ENCODE peak calls at places on chromosomes 1 and 21, in six cellular contexts. N is prostate gland; R is OCI-LY7; J is C1 segment of cervical spinal cord; X is stimulated activated naive B cell treated with anti-CD40 and anti-IgM and Interleukin-4, amounts not matched to agents 10 μg/mL and 1 μg/mL and 100 μg/mL, for 72 hours; Q is activated CD4-positive, CD25-positive, alpha-beta regulatory T cell. U is an unnamed sample.

GRCh38 chr1:185074307-185074706 is 28.9 kb downstream of the RNF2 start:
- DNase-seq in N (no peak), R (no peak), J (no peak), X (no peak), Q (no peak), U (no peak)

GRCh38 chr1:4685466-4685865 is 31.1 kb downstream of the AJAP1 start:
- DNase-seq in N (no peak), R (no peak), J (no peak), X (no peak), Q (no peak), U (no peak)

GRCh38 chr21:32260130-32260529 is 18.7 kb downstream of the MIS18A start:
- DNase-seq in N (no peak), R (no peak), J (no peak), X (no peak), Q (no peak), U (no peak)

GRCh38 chr1:153122831-153123421 is 9.6 kb upstream of the SPRR2F start:
- DNase-seq in N (no peak), R (no peak), J (no peak), X (no peak), Q (no peak), U (no peak)

GRCh38 chr1:39540504-39541031 is 36.0 kb downstream of the PABPC4 start:
- DNase-seq in N (no peak), R (no peak), J (peak), X (no peak), Q (no peak), U (no peak)

GRCh38 chr1:232218955-232219865 is 410.7 kb downstream of the SIPA1L2 start:
- DNase-seq in N (no peak), R (no peak), J (no peak), X (no peak), Q (no peak), U (no peak)

GRCh38 chr21:34992180-34992579 is 56.9 kb downstream of the RUNX1 start:
- DNase-seq in N (no peak), R (no peak), J (no peak), X (no peak), Q (no peak), U (no peak)

GRCh38 chr1:8388732-8389562 is 71.0 kb downstream of the SLC45A1 start:
- DNase-seq in N (no peak), R (no peak), J (no peak), X (no peak), Q (no peak), U (no peak)

GRCh38 chr1:59346429-59346828 is 49.5 kb downstream of the FGGY start:
- DNase-seq in N (no peak), R (no peak), J (no peak), X (no peak), Q (no peak), U (no peak)